ENCODE peak calls at places on chromosomes 6 and 20, in eight cellular contexts. One of them, this sample, is unnamed.

GRCh38 chr20:9139106-9139808 is 70.4 kb downstream of the PLCB4 start:
- DNase-seq in pancreas: no peak
- DNase-seq in gastrocnemius medialis: peak
- DNase-seq in heart left ventricle: no peak
- DNase-seq in ascending aorta: no peak
- DNase-seq in WERI-Rb-1: no peak
- DNase-seq in bronchial epithelial cell: no peak
- DNase-seq in breast epithelium: no peak
- DNase-seq in this sample: no peak

GRCh38 chr6:157597461-157598312 is 216.7 kb downstream of the ZDHHC14 start:
- DNase-seq in gastrocnemius medialis: peak
- DNase-seq in pancreas: peak
- DNase-seq in WERI-Rb-1: peak
- DNase-seq in bronchial epithelial cell: peak
- DNase-seq in heart left ventricle: no peak
- DNase-seq in breast epithelium: peak
- DNase-seq in ascending aorta: no peak
- DNase-seq in this sample: no peak

GRCh38 chr6:126682440-126682839 is 342.5 kb downstream of the CENPW start:
- DNase-seq in WERI-Rb-1: no peak
- DNase-seq in breast epithelium: no peak
- DNase-seq in ascending aorta: no peak
- DNase-seq in heart left ventricle: no peak
- DNase-seq in bronchial epithelial cell: peak
- DNase-seq in gastrocnemius medialis: no peak
- DNase-seq in pancreas: no peak
- DNase-seq in this sample: no peak

GRCh38 chr6:140905050-140905449 is 1227.7 kb upstream of the GJE1 start:
- DNase-seq in breast epithelium: no peak
- DNase-seq in WERI-Rb-1: no peak
- DNase-seq in pancreas: no peak
- DNase-seq in ascending aorta: no peak
- DNase-seq in bronchial epithelial cell: no peak
- DNase-seq in gastrocnemius medialis: no peak
- DNase-seq in heart left ventricle: no peak
- DNase-seq in this sample: no peak

GRCh38 chr20:5786930-5787826 is 37.0 kb downstream of the SHLD1 start:
- DNase-seq in ascending aorta: no peak
- DNase-seq in bronchial epithelial cell: peak
- DNase-seq in pancreas: peak
- DNase-seq in gastrocnemius medialis: no peak
- DNase-seq in WERI-Rb-1: no peak
- DNase-seq in breast epithelium: no peak
- DNase-seq in heart left ventricle: no peak
- DNase-seq in this sample: no peak

GRCh38 chr6:151288711-151289398 is 49.1 kb downstream of the AKAP12 start:
- DNase-seq in gastrocnemius medialis: no peak
- DNase-seq in pancreas: no peak
- DNase-seq in heart left ventricle: no peak
- DNase-seq in ascending aorta: no peak
- DNase-seq in WERI-Rb-1: no peak
- DNase-seq in bronchial epithelial cell: no peak
- DNase-seq in breast epithelium: no peak
- DNase-seq in this sample: no peak

GRCh38 chr20:64238851-64239387 is 16.6 kb upstream of the PCMTD2 start:
- DNase-seq in heart left ventricle: no peak
- DNase-seq in gastrocnemius medialis: no peak
- DNase-seq in WERI-Rb-1: no peak
- DNase-seq in bronchial epithelial cell: no peak
- DNase-seq in pancreas: no peak
- DNase-seq in breast epithelium: no peak
- DNase-seq in ascending aorta: no peak
- DNase-seq in this sample: no peak

GRCh38 chr6:3471286-3471685 is 14.4 kb upstream of the SLC22A23 start:
- DNase-seq in WERI-Rb-1: no peak
- DNase-seq in heart left ventricle: no peak
- DNase-seq in breast epithelium: no peak
- DNase-seq in ascending aorta: no peak
- DNase-seq in bronchial epithelial cell: no peak
- DNase-seq in gastrocnemius medialis: no peak
- DNase-seq in pancreas: no peak
- DNase-seq in this sample: no peak

GRCh38 chr6:88992741-88993557 is 29.5 kb upstream of the RNGTT start:
- DNase-seq in bronchial epithelial cell: peak
- DNase-seq in WERI-Rb-1: no peak
- DNase-seq in breast epithelium: no peak
- DNase-seq in ascending aorta: no peak
- DNase-seq in gastrocnemius medialis: no peak
- DNase-seq in heart left ventricle: no peak
- DNase-seq in pancreas: no peak
- DNase-seq in this sample: no peak

GRCh38 chr6:133606833-133607232 is 282.1 kb upstream of the TCF21 start:
- DNase-seq in bronchial epithelial cell: no peak
- DNase-seq in breast epithelium: no peak
- DNase-seq in heart left ventricle: no peak
- DNase-seq in gastrocnemius medialis: no peak
- DNase-seq in pancreas: no peak
- DNase-seq in ascending aorta: no peak
- DNase-seq in WERI-Rb-1: no peak
- DNase-seq in this sample: no peak

GRCh38 chr6:54481096-54481495 is 172.9 kb downstream of the TINAG start:
- DNase-seq in gastrocnemius medialis: no peak
- DNase-seq in WERI-Rb-1: no peak
- DNase-seq in bronchial epithelial cell: no peak
- DNase-seq in ascending aorta: no peak
- DNase-seq in pancreas: no peak
- DNase-seq in breast epithelium: no peak
- DNase-seq in heart left ventricle: no peak
- DNase-seq in this sample: no peak

GRCh38 chr6:170210026-170210390 is 80.9 kb downstream of the DLL1 start:
- DNase-seq in ascending aorta: no peak
- DNase-seq in heart left ventricle: no peak
- DNase-seq in gastrocnemius medialis: no peak
- DNase-seq in pancreas: no peak
- DNase-seq in breast epithelium: peak
- DNase-seq in WERI-Rb-1: no peak
- DNase-seq in bronchial epithelial cell: no peak
- DNase-seq in this sample: no peak

GRCh38 chr6:98039443-98039842 is 756.4 kb upstream of the MMS22L start:
- DNase-seq in bronchial epithelial cell: no peak
- DNase-seq in pancreas: no peak
- DNase-seq in ascending aorta: no peak
- DNase-seq in breast epithelium: no peak
- DNase-seq in WERI-Rb-1: no peak
- DNase-seq in gastrocnemius medialis: no peak
- DNase-seq in heart left ventricle: no peak
- DNase-seq in this sample: no peak

GRCh38 chr20:36745234-36745926 is 510 bp downstream of the NDRG3 start:
- DNase-seq in ascending aorta: no peak
- DNase-seq in WERI-Rb-1: peak
- DNase-seq in pancreas: no peak
- DNase-seq in gastrocnemius medialis: peak
- DNase-seq in bronchial epithelial cell: no peak
- DNase-seq in heart left ventricle: peak
- DNase-seq in breast epithelium: no peak
- DNase-seq in this sample: peak
- TF ChIP-seq CTCF in ascending aorta: no peak
- TF ChIP-seq CTCF in WERI-Rb-1: no peak
- TF ChIP-seq CTCF in pancreas: no peak
- TF ChIP-seq CTCF in gastrocnemius medialis: no peak
- TF ChIP-seq CTCF in bronchial epithelial cell: no peak
- TF ChIP-seq CTCF in heart left ventricle: no peak
- TF ChIP-seq CTCF in breast epithelium: no peak
- TF ChIP-seq CTCF in this sample: no peak

DNA sequence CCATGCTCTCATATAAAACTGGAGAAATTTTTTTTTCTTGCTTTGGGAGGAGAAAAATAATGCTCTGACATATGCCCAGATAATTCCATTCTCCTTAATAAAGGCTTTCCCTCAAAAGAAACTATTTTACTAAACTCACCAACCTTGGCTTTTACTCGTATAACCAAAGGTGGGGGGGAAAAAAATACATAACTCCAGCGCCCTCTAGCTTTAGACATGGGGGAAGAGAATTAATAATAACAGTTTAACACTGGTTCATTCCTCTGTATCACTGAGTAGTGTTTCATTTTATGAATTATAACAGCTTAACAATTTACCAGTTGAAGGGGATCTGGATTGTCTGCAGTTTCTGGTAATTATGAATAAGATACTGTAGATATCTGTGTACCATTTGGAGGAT is 1226.1 kb downstream of the GRIK2 start:
- DNase-seq in gastrocnemius medialis: no peak
- DNase-seq in pancreas: no peak
- DNase-seq in ascending aorta: no peak
- DNase-seq in heart left ventricle: no peak
- DNase-seq in bronchial epithelial cell: peak
- DNase-seq in breast epithelium: no peak
- DNase-seq in WERI-Rb-1: no peak
- DNase-seq in this sample: no peak
- TF ChIP-seq CTCF in gastrocnemius medialis: no peak
- TF ChIP-seq CTCF in pancreas: no peak
- TF ChIP-seq CTCF in ascending aorta: no peak
- TF ChIP-seq CTCF in heart left ventricle: peak
- TF ChIP-seq CTCF in bronchial epithelial cell: peak
- TF ChIP-seq CTCF in breast epithelium: no peak
- TF ChIP-seq CTCF in WERI-Rb-1: peak
- TF ChIP-seq CTCF in this sample: peak

GRCh38 chr6:162118706-162119105 is 608.9 kb downstream of the PRKN start:
- DNase-seq in heart left ventricle: no peak
- DNase-seq in gastrocnemius medialis: no peak
- DNase-seq in bronchial epithelial cell: no peak
- DNase-seq in breast epithelium: no peak
- DNase-seq in WERI-Rb-1: no peak
- DNase-seq in ascending aorta: no peak
- DNase-seq in pancreas: no peak
- DNase-seq in this sample: no peak

GRCh38 chr6:162124710-162125435 is 602.7 kb downstream of the PRKN start:
- DNase-seq in ascending aorta: no peak
- DNase-seq in heart left ventricle: no peak
- DNase-seq in breast epithelium: no peak
- DNase-seq in bronchial epithelial cell: peak
- DNase-seq in gastrocnemius medialis: no peak
- DNase-seq in WERI-Rb-1: no peak
- DNase-seq in pancreas: no peak
- DNase-seq in this sample: no peak

GRCh38 chr6:162119349-162119748 is 608.2 kb downstream of the PRKN start:
- DNase-seq in breast epithelium: no peak
- DNase-seq in WERI-Rb-1: no peak
- DNase-seq in pancreas: no peak
- DNase-seq in heart left ventricle: peak
- DNase-seq in gastrocnemius medialis: peak
- DNase-seq in bronchial epithelial cell: no peak
- DNase-seq in ascending aorta: no peak
- DNase-seq in this sample: no peak

GRCh38 chr6:162125659-162126058 is 601.9 kb downstream of the PRKN start:
- DNase-seq in breast epithelium: no peak
- DNase-seq in pancreas: no peak
- DNase-seq in heart left ventricle: no peak
- DNase-seq in gastrocnemius medialis: no peak
- DNase-seq in bronchial epithelial cell: no peak
- DNase-seq in WERI-Rb-1: no peak
- DNase-seq in ascending aorta: no peak
- DNase-seq in this sample: no peak

DNA sequence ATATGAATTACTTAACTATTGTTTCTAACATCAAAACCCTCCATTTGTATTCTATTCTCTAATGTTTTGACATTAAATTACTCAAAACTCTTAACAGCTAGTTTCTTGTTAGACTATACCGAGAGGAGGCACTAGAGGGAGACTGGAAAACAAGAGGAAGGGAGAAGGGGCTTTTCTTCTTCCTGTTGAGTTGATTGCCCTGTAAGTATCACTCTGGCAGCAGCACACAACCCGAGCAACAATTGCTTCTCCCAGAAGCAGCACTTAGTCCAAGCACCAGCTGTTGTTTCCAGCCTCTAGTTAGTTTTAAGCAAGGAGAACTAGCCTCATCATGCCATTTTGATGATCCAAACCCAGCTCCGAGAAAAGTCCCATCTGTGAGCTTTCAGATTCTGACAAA is 603.8 kb downstream of the PRKN start:
- DNase-seq in ascending aorta: no peak
- DNase-seq in bronchial epithelial cell: no peak
- DNase-seq in breast epithelium: no peak
- DNase-seq in gastrocnemius medialis: no peak
- DNase-seq in heart left ventricle: peak
- DNase-seq in pancreas: no peak
- DNase-seq in WERI-Rb-1: no peak
- DNase-seq in this sample: no peak
- TF ChIP-seq CTCF in ascending aorta: no peak
- TF ChIP-seq CTCF in bronchial epithelial cell: no peak
- TF ChIP-seq CTCF in breast epithelium: no peak
- TF ChIP-seq CTCF in gastrocnemius medialis: no peak
- TF ChIP-seq CTCF in heart left ventricle: peak
- TF ChIP-seq CTCF in pancreas: no peak
- TF ChIP-seq CTCF in WERI-Rb-1: peak
- TF ChIP-seq CTCF in this sample: peak

GRCh38 chr6:12277401-12277800 is 12.8 kb upstream of the EDN1 start:
- DNase-seq in WERI-Rb-1: no peak
- DNase-seq in pancreas: no peak
- DNase-seq in gastrocnemius medialis: no peak
- DNase-seq in breast epithelium: no peak
- DNase-seq in heart left ventricle: no peak
- DNase-seq in bronchial epithelial cell: no peak
- DNase-seq in ascending aorta: no peak
- DNase-seq in this sample: no peak

GRCh38 chr6:12271997-12272396 is 18.2 kb upstream of the EDN1 start:
- DNase-seq in heart left ventricle: no peak
- DNase-seq in gastrocnemius medialis: no peak
- DNase-seq in pancreas: no peak
- DNase-seq in WERI-Rb-1: no peak
- DNase-seq in breast epithelium: no peak
- DNase-seq in ascending aorta: no peak
- DNase-seq in bronchial epithelial cell: peak
- DNase-seq in this sample: no peak

GRCh38 chr6:12271594-12271993 is 18.6 kb upstream of the EDN1 start:
- DNase-seq in breast epithelium: no peak
- DNase-seq in pancreas: no peak
- DNase-seq in bronchial epithelial cell: no peak
- DNase-seq in heart left ventricle: no peak
- DNase-seq in ascending aorta: no peak
- DNase-seq in gastrocnemius medialis: no peak
- DNase-seq in WERI-Rb-1: no peak
- DNase-seq in this sample: no peak

GRCh38 chr6:12276332-12276943 is 13.7 kb upstream of the EDN1 start:
- DNase-seq in gastrocnemius medialis: no peak
- DNase-seq in breast epithelium: no peak
- DNase-seq in ascending aorta: no peak
- DNase-seq in heart left ventricle: no peak
- DNase-seq in bronchial epithelial cell: no peak
- DNase-seq in pancreas: no peak
- DNase-seq in WERI-Rb-1: no peak
- DNase-seq in this sample: no peak

DNA sequence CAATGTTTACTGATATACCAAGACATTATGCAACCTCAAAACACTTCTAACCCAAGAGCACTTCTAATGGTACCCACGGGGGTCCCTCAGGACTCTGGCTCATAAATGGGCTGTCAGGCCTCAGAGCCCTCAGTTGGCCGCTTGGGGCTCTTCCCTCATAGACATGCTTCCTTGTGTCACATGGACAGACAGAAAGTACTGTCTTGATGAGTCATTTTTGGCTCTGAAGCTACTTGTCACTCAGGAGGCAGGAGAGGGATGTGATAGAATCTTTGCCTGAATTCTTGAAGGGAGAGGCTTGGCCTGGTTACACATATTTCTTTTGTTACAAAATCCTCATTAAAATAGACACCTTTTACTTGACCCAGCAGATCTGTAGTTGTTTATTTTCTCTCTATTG is 15.1 kb upstream of the EDN1 start:
- DNase-seq in bronchial epithelial cell: no peak
- DNase-seq in breast epithelium: no peak
- DNase-seq in gastrocnemius medialis: no peak
- DNase-seq in heart left ventricle: no peak
- DNase-seq in ascending aorta: no peak
- DNase-seq in WERI-Rb-1: no peak
- DNase-seq in pancreas: no peak
- DNase-seq in this sample: no peak
- TF ChIP-seq CTCF in bronchial epithelial cell: no peak
- TF ChIP-seq CTCF in breast epithelium: no peak
- TF ChIP-seq CTCF in gastrocnemius medialis: no peak
- TF ChIP-seq CTCF in heart left ventricle: no peak
- TF ChIP-seq CTCF in ascending aorta: no peak
- TF ChIP-seq CTCF in WERI-Rb-1: no peak
- TF ChIP-seq CTCF in pancreas: no peak
- TF ChIP-seq CTCF in this sample: no peak

This sample was measured in mesothelial cell of epicardium.